ENCODE peak calls at places on chromosomes 1 and 21, in four cellular contexts. L, T, E and U are unnamed samples.

GRCh38 chr1:233381806-233382205 is 54.3 kb downstream of the MAP3K21 start:
- DNase-seq in E (no peak), L (no peak), T (no peak), U (no peak)

GRCh38 chr1:203771901-203772301 is 6.9 kb downstream of the LAX1 start:
- DNase-seq in L (no peak), T (no peak), E (no peak), U (no peak)

GRCh38 chr1:172449012-172449584 is 5.2 kb upstream of the PIGC start:
- DNase-seq in L (no peak), T (no peak), E (peak; percentile 80), U (no peak)

GRCh38 chr1:196660912-196661311 is 9.1 kb downstream of the CFH start:
- DNase-seq in E (peak; percentile 50), L (no peak), T (no peak), U (no peak)

GRCh38 chr1:17511188-17511587 is 28.3 kb upstream of the ARHGEF10L start:
- DNase-seq in T (no peak), E (no peak), L (no peak), U (no peak)

GRCh38 chr1:207579436-207579799 is 65.5 kb upstream of the CR1L start:
- DNase-seq in T (no peak), L (no peak), E (peak; percentile 69), U (no peak)

GRCh38 chr1:183634429-183635065 is 1.0 kb downstream of the ARPC5 start:
- DNase-seq in T (no peak), L (no peak), E (no peak), U (no peak)

GRCh38 chr1:232501174-232501573 is 128.8 kb downstream of the SIPA1L2 start:
- DNase-seq in E (no peak), T (no peak), L (no peak), U (no peak)

GRCh38 chr1:179142889-179143299 is 61.0 kb downstream of the TOR3A start:
- DNase-seq in E (peak; percentile 99), T (no peak), L (no peak), U (no peak)

GRCh38 chr1:5998051-5998905 is 6.1 kb upstream of the NPHP4 start:
- DNase-seq in E (no peak), T (no peak), L (no peak), U (no peak)

GRCh38 chr1:93629101-93630059 is 52.3 kb downstream of the BCAR3 start:
- DNase-seq in T (no peak), L (no peak), E (peak; percentile 74), U (peak; percentile 17)

GRCh38 chr1:54152696-54153095 is at the start of gene CDCP2:
- DNase-seq in L (no peak), E (no peak), T (no peak), U (no peak)

GRCh38 chr1:59230622-59231021 is 66.3 kb upstream of the FGGY start:
- DNase-seq in L (no peak), E (peak; percentile 15), T (no peak), U (no peak)

GRCh38 chr1:25875856-25876692 is 566 bp upstream of the PAQR7 start:
- DNase-seq in L (peak; percentile 47), T (peak; percentile 62), E (peak; percentile 71), U (no peak)

GRCh38 chr1:234519506-234519905 is 40.5 kb upstream of the TARBP1 start:
- DNase-seq in T (no peak), E (no peak), L (no peak), U (no peak)

GRCh38 chr1:234913771-234914170 is 214.9 kb downstream of the TOMM20 start:
- DNase-seq in L (no peak), E (no peak), T (no peak), U (no peak)

GRCh38 chr1:89360716-89361115 is 3.1 kb upstream of the GBP6 start:
- DNase-seq in L (no peak), T (no peak), E (no peak), U (no peak)

GRCh38 chr1:245160288-245160687 is 5.5 kb downstream of the KIF26B start:
- DNase-seq in L (no peak), T (peak; percentile 59), E (no peak), U (no peak)

GRCh38 chr1:10779201-10779600 is 17.2 kb downstream of the CASZ1 start:
- DNase-seq in T (no peak), E (peak; percentile 95), L (no peak), U (no peak)

GRCh38 chr1:211609120-211610024 is 30.4 kb upstream of the SLC30A1 start:
- DNase-seq in T (no peak), L (no peak), E (no peak), U (no peak)

GRCh38 chr21:38843806-38844479 is 38.2 kb downstream of the ETS2 start:
- DNase-seq in T (no peak), E (peak; percentile 59), L (no peak), U (peak; percentile 3)

GRCh38 chr1:172431721-172432192 is 11.3 kb downstream of the C1orf105 start:
- DNase-seq in T (no peak), L (no peak), E (peak; percentile 85), U (no peak)

GRCh38 chr1:150420560-150421265 is 56.8 kb downstream of the RPRD2 start:
- DNase-seq in L (no peak), T (no peak), E (no peak), U (no peak)

GRCh38 chr1:198183605-198184004 is 26.8 kb downstream of the NEK7 start:
- DNase-seq in T (no peak), E (no peak), L (no peak), U (no peak)

GRCh38 chr1:44642255-44642654 is 32.0 kb downstream of the TMEM53 start:
- DNase-seq in T (no peak), L (no peak), E (no peak), U (no peak)

GRCh38 chr1:106699436-106699835 is 357.0 kb upstream of the PRMT6 start:
- DNase-seq in L (no peak), E (peak; percentile 17), T (no peak), U (no peak)

GRCh38 chr1:159058751-159059150 is 17.8 kb downstream of the AIM2 start:
- DNase-seq in L (no peak), E (no peak), T (no peak), U (no peak)

GRCh38 chr1:159054427-159054826 is 22.1 kb downstream of the AIM2 start:
- DNase-seq in L (no peak), E (peak; percentile 65), T (no peak), U (no peak)

GRCh38 chr1:159051436-159051835 is 25.1 kb downstream of the AIM2 start:
- DNase-seq in L (no peak), T (no peak), E (no peak), U (no peak)

GRCh38 chr1:159055181-159055621 is 21.4 kb downstream of the AIM2 start:
- DNase-seq in L (no peak), T (no peak), E (peak; percentile 61), U (no peak)

DNA sequence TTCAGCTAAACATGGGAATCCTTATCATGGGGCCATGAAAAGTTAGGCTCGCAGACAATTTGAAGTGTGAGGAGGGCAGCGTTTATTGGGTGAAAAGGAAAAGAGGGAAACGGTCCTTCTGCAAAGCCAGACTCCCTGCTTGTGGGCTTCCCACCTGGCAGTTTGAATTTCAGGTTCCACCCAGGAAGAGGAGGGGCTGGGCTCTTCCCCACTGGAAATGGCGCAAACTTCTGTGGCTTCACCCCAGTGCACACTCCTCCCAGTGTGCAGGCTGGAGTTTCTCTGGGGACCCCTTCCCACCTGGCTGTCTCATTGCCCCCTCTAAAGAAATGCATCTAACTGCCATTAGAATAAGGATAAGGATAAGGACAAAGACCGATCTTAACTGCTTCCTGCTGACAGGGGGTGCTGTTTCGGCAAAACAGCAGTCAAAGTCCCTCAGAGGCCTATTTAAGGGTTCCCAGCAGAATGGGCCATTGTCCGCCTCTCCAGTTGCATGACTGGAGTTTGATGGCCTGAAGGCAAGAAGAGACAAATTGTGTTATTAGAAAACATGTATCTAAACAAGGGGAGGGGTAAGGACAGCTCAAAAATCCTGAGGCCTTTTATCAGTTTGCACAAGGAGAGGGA is 20.4 kb downstream of the AIM2 start:
- DNase-seq in E (no peak), T (no peak), L (no peak), U (no peak)
- TF ChIP-seq CTCF in E (peak; percentile 1), T (no peak), L (no peak), U (no peak)

GRCh38 chr1:87176514-87176913 is 152.2 kb upstream of the LMO4 start:
- DNase-seq in L (no peak), T (no peak), E (no peak), U (no peak)
- TF ChIP-seq CTCF in L (no peak), T (no peak), E (no peak), U (no peak)

DNA sequence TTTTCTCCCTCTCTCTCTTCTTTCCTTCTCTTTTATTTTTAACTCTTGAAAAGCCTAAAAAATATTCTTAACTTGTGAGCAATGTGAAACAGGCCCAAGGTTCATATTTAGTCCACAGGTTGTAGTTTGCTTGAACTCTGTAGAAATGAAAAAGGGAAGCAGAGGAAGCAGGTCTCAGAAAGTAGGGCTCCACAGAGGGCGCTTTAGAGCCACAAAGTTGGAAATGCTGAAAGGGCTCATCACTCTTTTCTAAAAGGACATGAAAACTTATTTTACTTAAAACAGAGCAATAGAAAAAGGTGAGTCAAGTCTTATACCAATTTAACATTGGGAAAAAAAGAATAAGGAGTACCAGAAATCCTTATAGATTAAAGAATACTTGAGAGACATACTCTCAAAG is 247.0 kb downstream of the USP25 start:
- DNase-seq in T (no peak), L (no peak), E (no peak), U (no peak)
- TF ChIP-seq CTCF in T (no peak), L (no peak), E (peak; percentile 25), U (peak; percentile 25)

GRCh38 chr1:115090547-115090946 is 1.2 kb upstream of the TSPAN2 start:
- DNase-seq in T (peak; percentile 65), L (no peak), E (no peak), U (no peak)

GRCh38 chr1:115090956-115091355 is 1.7 kb upstream of the TSPAN2 start:
- DNase-seq in E (no peak), L (no peak), T (no peak), U (no peak)

GRCh38 chr1:115088871-115089442 is 346 bp downstream of the TSPAN2 start:
- DNase-seq in L (no peak), T (no peak), E (no peak), U (no peak)

GRCh38 chr1:115088115-115088794 is 1.0 kb downstream of the TSPAN2 start:
- DNase-seq in E (no peak), T (no peak), L (no peak), U (no peak)

DNA sequence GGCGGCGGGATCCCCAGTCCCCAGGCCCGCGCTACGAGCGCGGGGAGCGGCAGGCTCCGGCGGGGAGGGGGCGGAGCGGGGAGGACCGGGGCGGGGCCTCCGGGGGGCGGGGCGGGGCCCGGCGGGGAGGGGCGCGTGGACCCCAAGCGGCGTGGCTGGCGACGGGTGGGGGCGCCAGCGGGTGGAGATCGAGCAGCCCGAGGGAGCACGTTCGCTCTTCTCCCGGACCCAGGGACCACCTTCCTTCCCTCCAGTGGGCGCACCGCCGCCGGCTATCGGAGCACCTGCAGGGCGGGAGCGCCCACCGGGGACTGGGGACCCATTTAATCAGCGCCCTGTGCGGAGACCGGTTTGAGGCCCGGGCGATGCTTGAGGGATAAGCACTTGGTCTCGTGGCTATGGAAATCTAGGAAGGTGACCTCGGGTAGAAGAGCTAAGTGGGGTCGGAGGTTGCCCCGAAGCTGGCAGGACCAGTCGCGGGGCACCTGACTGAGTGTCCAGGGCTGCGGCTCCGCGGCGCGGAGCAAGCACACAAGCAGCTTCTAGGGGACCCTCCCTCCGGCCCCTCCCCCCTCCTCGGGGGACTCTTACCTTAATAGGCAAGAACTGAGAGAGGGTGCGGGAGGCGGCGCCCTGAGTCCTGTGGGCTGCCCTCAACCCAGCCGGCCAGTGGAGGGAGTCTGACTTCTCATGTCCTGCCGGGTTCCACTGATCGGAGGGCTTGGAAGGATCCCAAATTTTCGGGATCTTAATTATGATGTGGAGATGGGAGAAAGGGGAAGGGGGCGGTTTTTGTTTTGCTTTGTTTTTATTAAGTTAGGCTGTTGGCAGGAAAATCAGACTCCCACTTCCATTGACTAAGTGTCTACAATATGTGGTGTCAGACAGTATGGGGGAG is at the start of gene TSPAN2:
- DNase-seq in E (no peak), T (peak; percentile 78), L (peak; percentile 66), U (peak; percentile 84)
- TF ChIP-seq CTCF in E (no peak), T (peak; percentile 24), L (no peak), U (peak; percentile 34)